ENCODE peak calls at places on chromosomes 13 and 19, in five cellular contexts. One of them, this sample, is unnamed.

GRCh38 chr19:45200614-45201013 is 22.0 kb downstream of the BLOC1S3 start:
- DNase-seq in tibial artery: no peak
- DNase-seq in uterus: no peak
- DNase-seq in NCI-H510A treated with DMSO at 0.1 percent for 48 hours: no peak
- DNase-seq in stimulated activated CD4-positive, alpha-beta T cell treated with anti-CD3 and anti-CD28 coated beads, Interleukin-12 subunit alpha, Interleukin-12 subunit beta, amount 100 ng/mL, for 24 hours: no peak
- DNase-seq in this sample: no peak

GRCh38 chr13:24627090-24627714 is 53.0 kb upstream of the ATP12A start:
- DNase-seq in uterus: no peak
- DNase-seq in stimulated activated CD4-positive, alpha-beta T cell treated with anti-CD3 and anti-CD28 coated beads, Interleukin-12 subunit alpha, Interleukin-12 subunit beta, amount 100 ng/mL, for 24 hours: no peak
- DNase-seq in NCI-H510A treated with DMSO at 0.1 percent for 48 hours: no peak
- DNase-seq in tibial artery: no peak
- DNase-seq in this sample: no peak

GRCh38 chr19:12098040-12098439 is 33.5 kb downstream of the ZNF844 start:
- DNase-seq in tibial artery: no peak
- DNase-seq in NCI-H510A treated with DMSO at 0.1 percent for 48 hours: no peak
- DNase-seq in uterus: no peak
- DNase-seq in stimulated activated CD4-positive, alpha-beta T cell treated with anti-CD3 and anti-CD28 coated beads, Interleukin-12 subunit alpha, Interleukin-12 subunit beta, amount 100 ng/mL, for 24 hours: no peak
- DNase-seq in this sample: no peak

GRCh38 chr19:18414504-18415176 is 4.6 kb upstream of the SSBP4 start:
- DNase-seq in uterus: peak; percentile 55
- DNase-seq in tibial artery: peak; percentile 28
- DNase-seq in stimulated activated CD4-positive, alpha-beta T cell treated with anti-CD3 and anti-CD28 coated beads, Interleukin-12 subunit alpha, Interleukin-12 subunit beta, amount 100 ng/mL, for 24 hours: no peak
- DNase-seq in NCI-H510A treated with DMSO at 0.1 percent for 48 hours: no peak
- DNase-seq in this sample: no peak

GRCh38 chr19:6685482-6685881 is 15.5 kb upstream of the TNFSF14 start:
- DNase-seq in NCI-H510A treated with DMSO at 0.1 percent for 48 hours: no peak
- DNase-seq in uterus: no peak
- DNase-seq in tibial artery: no peak
- DNase-seq in stimulated activated CD4-positive, alpha-beta T cell treated with anti-CD3 and anti-CD28 coated beads, Interleukin-12 subunit alpha, Interleukin-12 subunit beta, amount 100 ng/mL, for 24 hours: no peak
- DNase-seq in this sample: no peak

GRCh38 chr19:55175117-55175867 is 4.8 kb downstream of the SYT5 start:
- DNase-seq in uterus: no peak
- DNase-seq in stimulated activated CD4-positive, alpha-beta T cell treated with anti-CD3 and anti-CD28 coated beads, Interleukin-12 subunit alpha, Interleukin-12 subunit beta, amount 100 ng/mL, for 24 hours: no peak
- DNase-seq in NCI-H510A treated with DMSO at 0.1 percent for 48 hours: no peak
- DNase-seq in tibial artery: no peak
- DNase-seq in this sample: no peak

GRCh38 chr13:50697746-50698526 is 145.6 kb downstream of the DLEU7 start:
- DNase-seq in uterus: no peak
- DNase-seq in NCI-H510A treated with DMSO at 0.1 percent for 48 hours: no peak
- DNase-seq in tibial artery: no peak
- DNase-seq in stimulated activated CD4-positive, alpha-beta T cell treated with anti-CD3 and anti-CD28 coated beads, Interleukin-12 subunit alpha, Interleukin-12 subunit beta, amount 100 ng/mL, for 24 hours: no peak
- DNase-seq in this sample: no peak

GRCh38 chr13:24039621-24040475 is 120.7 kb upstream of the SPATA13 start:
- DNase-seq in stimulated activated CD4-positive, alpha-beta T cell treated with anti-CD3 and anti-CD28 coated beads, Interleukin-12 subunit alpha, Interleukin-12 subunit beta, amount 100 ng/mL, for 24 hours: no peak
- DNase-seq in tibial artery: no peak
- DNase-seq in NCI-H510A treated with DMSO at 0.1 percent for 48 hours: no peak
- DNase-seq in uterus: no peak
- DNase-seq in this sample: no peak

GRCh38 chr13:58302349-58302748 is 670.8 kb downstream of the PCDH17 start:
- DNase-seq in stimulated activated CD4-positive, alpha-beta T cell treated with anti-CD3 and anti-CD28 coated beads, Interleukin-12 subunit alpha, Interleukin-12 subunit beta, amount 100 ng/mL, for 24 hours: no peak
- DNase-seq in uterus: no peak
- DNase-seq in NCI-H510A treated with DMSO at 0.1 percent for 48 hours: no peak
- DNase-seq in tibial artery: no peak
- DNase-seq in this sample: no peak

GRCh38 chr19:51326216-51327065 is 15.0 kb downstream of the IGLON5 start:
- DNase-seq in stimulated activated CD4-positive, alpha-beta T cell treated with anti-CD3 and anti-CD28 coated beads, Interleukin-12 subunit alpha, Interleukin-12 subunit beta, amount 100 ng/mL, for 24 hours: no peak
- DNase-seq in tibial artery: no peak
- DNase-seq in NCI-H510A treated with DMSO at 0.1 percent for 48 hours: no peak
- DNase-seq in uterus: no peak
- DNase-seq in this sample: no peak

GRCh38 chr13:22938576-22938975 is 242.2 kb upstream of the SGCG start:
- DNase-seq in NCI-H510A treated with DMSO at 0.1 percent for 48 hours: no peak
- DNase-seq in tibial artery: no peak
- DNase-seq in uterus: no peak
- DNase-seq in stimulated activated CD4-positive, alpha-beta T cell treated with anti-CD3 and anti-CD28 coated beads, Interleukin-12 subunit alpha, Interleukin-12 subunit beta, amount 100 ng/mL, for 24 hours: no peak
- DNase-seq in this sample: no peak